ENCODE peak calls at places on chromosomes 13 and 19, in ten cellular contexts. R, E, A, V, D, K, Z, F, T and U are unnamed samples.

GRCh38 chr13:109862627-109863026 is 76.2 kb upstream of the IRS2 start:
- DNase-seq in F (no peak), Z (no peak), E (no peak), T (peak; percentile 63), A (no peak), D (no peak), K (no peak), R (no peak), V (no peak), U (no peak)

GRCh38 chr19:45153339-45154063 is 7.3 kb downstream of the NKPD1 start:
- DNase-seq in Z (no peak), R (peak; percentile 49), D (peak; percentile 55), V (peak; percentile 17), A (peak; percentile 47), E (no peak), K (no peak), F (no peak), T (peak; percentile 45), U (no peak)

GRCh38 chr13:95924389-95924994 is 128.7 kb downstream of the UGGT2 start:
- DNase-seq in E (no peak), V (no peak), Z (no peak), R (no peak), A (no peak), T (peak; percentile 77), K (no peak), D (no peak), F (no peak), U (no peak)

GRCh38 chr13:99821741-99822140 is 149.8 kb downstream of the ZIC5 start:
- DNase-seq in Z (no peak), F (no peak), K (no peak), A (no peak), E (no peak), V (no peak), D (no peak), T (no peak), R (no peak), U (no peak)

GRCh38 chr19:34288381-34288780 is 34.0 kb downstream of the GARRE1 start:
- DNase-seq in F (no peak), E (no peak), Z (no peak), V (no peak), A (no peak), D (no peak), R (no peak), T (no peak), K (no peak), U (no peak)

GRCh38 chr13:44305845-44306244 is 67.8 kb upstream of the SERP2 start:
- DNase-seq in A (peak; percentile 70), T (peak; percentile 50), R (no peak), D (no peak), Z (no peak), E (no peak), F (no peak), V (no peak), K (no peak), U (no peak)

GRCh38 chr19:51637362-51637978 is 7.3 kb upstream of the SIGLEC5 start:
- DNase-seq in R (no peak), A (no peak), T (peak; percentile 3), F (no peak), Z (no peak), E (no peak), V (no peak), K (no peak), D (no peak), U (no peak)

GRCh38 chr13:43036386-43037220 is 13.2 kb downstream of the DNAJC15 start:
- DNase-seq in A (no peak), V (peak; percentile 74), F (peak; percentile 73), E (no peak), T (peak; percentile 32), K (no peak), Z (no peak), R (no peak), D (no peak), U (no peak)

GRCh38 chr13:111337206-111337605 is 16.8 kb downstream of the TEX29 start:
- DNase-seq in R (no peak), T (peak; percentile 95), K (no peak), A (no peak), Z (no peak), D (no peak), E (no peak), V (peak; percentile 0), F (no peak), U (no peak)

GRCh38 chr19:19657397-19657783 is 6.1 kb downstream of the ATP13A1 start:
- DNase-seq in Z (no peak), D (peak; percentile 18), E (no peak), T (no peak), A (no peak), V (no peak), F (peak; percentile 46), K (no peak), R (no peak), U (no peak)

GRCh38 chr13:43355774-43356173 is 332.4 kb downstream of the DNAJC15 start:
- DNase-seq in K (no peak), T (no peak), F (no peak), E (no peak), A (no peak), R (no peak), V (no peak), Z (no peak), D (no peak), U (no peak)

GRCh38 chr13:112712451-112712881 is 22.6 kb downstream of the ATP11A start:
- DNase-seq in D (no peak), K (no peak), Z (peak; percentile 35), A (no peak), T (no peak), V (no peak), F (peak; percentile 54), R (no peak), E (no peak), U (no peak)
- H3K4me1 ChIP-seq in D (peaks cover 7% of the 10 kb centered on the region), K (peaks cover 18% of the 10 kb centered on the region), Z (no peaks in the 10 kb centered on the region), A (peaks cover 30% of the 10 kb centered on the region), T (peaks cover 8% of the 10 kb centered on the region), V (peaks cover 62% of the 10 kb centered on the region), F (peaks cover 12% of the 10 kb centered on the region), R (no peaks in the 10 kb centered on the region), E (peaks cover 27% of the 10 kb centered on the region), U (peaks cover 4% of the 10 kb centered on the region)

GRCh38 chr19:13165091-13165997 is 15.1 kb downstream of the IER2 start:
- DNase-seq in K (no peak), T (peak; percentile 22), F (no peak), E (no peak), A (no peak), V (no peak), R (no peak), D (no peak), Z (no peak), U (no peak)
- H3K4me1 ChIP-seq in K (peaks cover 59% of the 10 kb centered on the region), T (peaks cover 41% of the 10 kb centered on the region), F (peaks cover 35% of the 10 kb centered on the region), E (peaks cover 74% of the 10 kb centered on the region), A (peaks cover 95% of the 10 kb centered on the region), V (peaks cover 64% of the 10 kb centered on the region), R (peaks cover 99% of the 10 kb centered on the region), D (peaks cover 62% of the 10 kb centered on the region), Z (peaks cover 5% of the 10 kb centered on the region), U (peaks cover 68% of the 10 kb centered on the region)

DNA sequence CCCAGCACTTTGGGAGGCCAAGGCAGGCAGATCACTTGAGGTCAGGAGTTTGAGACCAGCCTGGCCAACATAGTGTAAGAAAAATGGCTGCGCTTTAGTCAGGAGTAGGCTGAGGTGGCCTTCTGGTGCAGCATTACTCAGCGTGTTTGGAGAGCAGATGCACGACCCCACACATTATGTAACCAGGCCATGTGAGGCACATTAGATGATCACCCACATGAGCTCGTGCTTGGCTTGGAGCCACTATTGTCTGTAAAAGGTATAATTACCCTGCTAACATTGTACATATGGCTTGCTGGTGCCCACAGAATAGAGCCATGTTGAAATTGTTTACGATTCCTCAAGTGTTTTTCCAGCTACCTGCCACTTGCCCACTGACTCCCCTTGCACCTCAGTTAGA is 24.0 kb upstream of the SCEL start:
- DNase-seq in R (no peak), E (no peak), D (no peak), F (no peak), A (no peak), K (no peak), V (no peak), T (no peak), Z (no peak), U (no peak)
- H3K4me1 ChIP-seq in R (no peaks in the 10 kb centered on the region), E (no peaks in the 10 kb centered on the region), D (no peaks in the 10 kb centered on the region), F (peaks cover 6% of the 10 kb centered on the region), A (no peaks in the 10 kb centered on the region), K (peaks cover 4% of the 10 kb centered on the region), V (no peaks in the 10 kb centered on the region), T (no peaks in the 10 kb centered on the region), Z (peaks cover 3% of the 10 kb centered on the region), U (peaks cover 18% of the 10 kb centered on the region)

GRCh38 chr13:49608932-49609331 is 19.4 kb upstream of the ARL11 start:
- DNase-seq in V (no peak), T (no peak), R (no peak), A (no peak), D (no peak), F (no peak), E (no peak), Z (no peak), K (no peak), U (no peak)
- H3K4me1 ChIP-seq in V (peaks cover 13% of the 10 kb centered on the region), T (no peaks in the 10 kb centered on the region), R (no peaks in the 10 kb centered on the region), A (peaks cover 10% of the 10 kb centered on the region), D (no peaks in the 10 kb centered on the region), F (no peaks in the 10 kb centered on the region), E (peaks cover 11% of the 10 kb centered on the region), Z (no peaks in the 10 kb centered on the region), K (no peaks in the 10 kb centered on the region), U (no peaks in the 10 kb centered on the region)

DNA sequence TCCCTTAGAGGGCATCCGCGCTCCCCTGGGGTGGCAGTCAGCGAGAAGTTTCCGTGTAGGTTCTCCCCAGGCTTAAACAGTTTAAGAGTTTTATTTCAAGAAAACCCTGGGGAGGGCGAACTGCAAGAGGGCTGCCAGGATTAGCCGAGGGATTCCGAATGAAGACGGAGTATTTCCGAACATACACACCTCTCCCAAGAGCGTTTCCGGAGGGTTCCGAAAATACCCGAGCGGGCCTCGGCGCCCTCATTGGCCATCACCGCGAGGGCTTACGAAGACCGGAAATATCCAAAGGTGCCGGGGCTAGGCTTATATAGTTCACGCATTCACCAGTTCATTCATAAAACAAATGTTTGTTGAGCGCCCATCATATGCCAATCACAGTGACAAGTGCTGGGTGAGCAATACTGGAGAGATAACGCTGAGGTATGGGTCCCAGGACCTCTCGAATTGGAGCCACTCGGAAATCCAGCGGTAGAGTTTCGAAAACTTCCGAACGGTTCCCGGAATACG is 440 bp upstream of the RPL28 start:
- DNase-seq in A (peak; percentile 97), D (peak; percentile 97), V (peak; percentile 97), Z (peak; percentile 97), K (peak; percentile 99), R (peak; percentile 98), F (peak; percentile 93), T (peak; percentile 96), E (peak; percentile 92), U (peak; percentile 95)
- H3K4me1 ChIP-seq in A (peaks cover 67% of the 10 kb centered on the region), D (peaks cover 42% of the 10 kb centered on the region), V (peaks cover 53% of the 10 kb centered on the region), Z (peaks cover 17% of the 10 kb centered on the region), K (peaks cover 53% of the 10 kb centered on the region), R (peaks cover 62% of the 10 kb centered on the region), F (peaks cover 30% of the 10 kb centered on the region), T (peaks cover 18% of the 10 kb centered on the region), E (peaks cover 54% of the 10 kb centered on the region), U (peaks cover 52% of the 10 kb centered on the region)

GRCh38 chr19:15517778-15518177 is 9.5 kb downstream of the CYP4F22 start:
- DNase-seq in D (no peak), Z (no peak), R (no peak), E (no peak), T (no peak), V (no peak), K (no peak), A (no peak), F (no peak), U (no peak)
- H3K4me1 ChIP-seq in D (no peaks in the 10 kb centered on the region), Z (no peaks in the 10 kb centered on the region), R (peaks cover 19% of the 10 kb centered on the region), E (no peaks in the 10 kb centered on the region), T (no peaks in the 10 kb centered on the region), V (no peaks in the 10 kb centered on the region), K (no peaks in the 10 kb centered on the region), A (no peaks in the 10 kb centered on the region), F (no peaks in the 10 kb centered on the region), U (no peaks in the 10 kb centered on the region)